ENCODE peak calls at places on chromosome 17, in seven cellular contexts. One of them, this sample, is unnamed.

GRCh38 chr17:34712481-34713195 is 133.3 kb downstream of the TMEM132E start:
- DNase-seq in SK-N-SH: no peak
- DNase-seq in omental fat pad: no peak
- DNase-seq in psoas muscle: no peak
- DNase-seq in IMR-90: no peak
- DNase-seq in AG10803: no peak
- DNase-seq in body of pancreas: no peak
- DNase-seq in this sample: no peak

GRCh38 chr17:17902877-17903276 is 66.1 kb upstream of the SREBF1 start:
- DNase-seq in SK-N-SH: no peak
- DNase-seq in omental fat pad: no peak
- DNase-seq in psoas muscle: peak; percentile 30
- DNase-seq in IMR-90: no peak
- DNase-seq in AG10803: no peak
- DNase-seq in body of pancreas: no peak
- DNase-seq in this sample: no peak

GRCh38 chr17:65457183-65457582 is 104.3 kb downstream of the AXIN2 start:
- DNase-seq in SK-N-SH: no peak
- DNase-seq in omental fat pad: no peak
- DNase-seq in psoas muscle: no peak
- DNase-seq in IMR-90: no peak
- DNase-seq in AG10803: no peak
- DNase-seq in body of pancreas: no peak
- DNase-seq in this sample: no peak

GRCh38 chr17:68981288-68981687 is 26.1 kb upstream of the ABCA8 start:
- DNase-seq in SK-N-SH: no peak
- DNase-seq in omental fat pad: no peak
- DNase-seq in psoas muscle: no peak
- DNase-seq in IMR-90: peak; percentile 36
- DNase-seq in AG10803: peak; percentile 81
- DNase-seq in body of pancreas: peak; percentile 33
- DNase-seq in this sample: peak; percentile 9

GRCh38 chr17:35796942-35797341 is 1.5 kb upstream of the MMP28 start:
- DNase-seq in SK-N-SH: no peak
- DNase-seq in omental fat pad: no peak
- DNase-seq in psoas muscle: no peak
- DNase-seq in IMR-90: no peak
- DNase-seq in AG10803: no peak
- DNase-seq in body of pancreas: no peak
- DNase-seq in this sample: no peak

GRCh38 chr17:65456368-65457151 is 104.9 kb downstream of the AXIN2 start:
- DNase-seq in SK-N-SH: no peak
- DNase-seq in omental fat pad: no peak
- DNase-seq in psoas muscle: no peak
- DNase-seq in IMR-90: no peak
- DNase-seq in AG10803: no peak
- DNase-seq in body of pancreas: no peak
- DNase-seq in this sample: no peak

GRCh38 chr17:53924530-53925455 is 102.1 kb downstream of the KIF2B start:
- DNase-seq in SK-N-SH: no peak
- DNase-seq in omental fat pad: no peak
- DNase-seq in psoas muscle: no peak
- DNase-seq in IMR-90: no peak
- DNase-seq in AG10803: no peak
- DNase-seq in body of pancreas: no peak
- DNase-seq in this sample: no peak

GRCh38 chr17:42282478-42283080 is 5.7 kb upstream of the STAT5A start:
- DNase-seq in SK-N-SH: peak; percentile 11
- DNase-seq in omental fat pad: peak; percentile 18
- DNase-seq in psoas muscle: no peak
- DNase-seq in IMR-90: no peak
- DNase-seq in AG10803: no peak
- DNase-seq in body of pancreas: peak; percentile 2
- DNase-seq in this sample: no peak

GRCh38 chr17:57342141-57342540 is 85.8 kb downstream of the MSI2 start:
- DNase-seq in SK-N-SH: no peak
- DNase-seq in omental fat pad: no peak
- DNase-seq in psoas muscle: no peak
- DNase-seq in IMR-90: no peak
- DNase-seq in AG10803: no peak
- DNase-seq in body of pancreas: no peak
- DNase-seq in this sample: no peak

GRCh38 chr17:29054835-29055234 is 11.9 kb downstream of the PIPOX start:
- DNase-seq in SK-N-SH: peak; percentile 78
- DNase-seq in omental fat pad: no peak
- DNase-seq in psoas muscle: no peak
- DNase-seq in IMR-90: no peak
- DNase-seq in AG10803: no peak
- DNase-seq in body of pancreas: peak; percentile 24
- DNase-seq in this sample: no peak

GRCh38 chr17:63291243-63291642 is 154.9 kb downstream of the CYB561 start:
- DNase-seq in SK-N-SH: no peak
- DNase-seq in omental fat pad: no peak
- DNase-seq in psoas muscle: no peak
- DNase-seq in IMR-90: no peak
- DNase-seq in AG10803: no peak
- DNase-seq in body of pancreas: no peak
- DNase-seq in this sample: no peak

GRCh38 chr17:33506889-33507650 is 214.0 kb upstream of the ASIC2 start:
- DNase-seq in SK-N-SH: peak; percentile 44
- DNase-seq in omental fat pad: no peak
- DNase-seq in psoas muscle: no peak
- DNase-seq in IMR-90: no peak
- DNase-seq in AG10803: no peak
- DNase-seq in body of pancreas: no peak
- DNase-seq in this sample: no peak

GRCh38 chr17:2776589-2777241 is 19.5 kb upstream of the RAP1GAP2 start:
- DNase-seq in SK-N-SH: peak; percentile 89
- DNase-seq in omental fat pad: no peak
- DNase-seq in psoas muscle: no peak
- DNase-seq in IMR-90: no peak
- DNase-seq in AG10803: no peak
- DNase-seq in body of pancreas: no peak
- DNase-seq in this sample: no peak

GRCh38 chr17:185445-186138 is 4.1 kb upstream of the DOC2B start:
- DNase-seq in SK-N-SH: no peak
- DNase-seq in omental fat pad: no peak
- DNase-seq in psoas muscle: no peak
- DNase-seq in IMR-90: no peak
- DNase-seq in AG10803: no peak
- DNase-seq in body of pancreas: no peak
- DNase-seq in this sample: no peak

GRCh38 chr17:1267471-1267947 is 2.7 kb upstream of the BHLHA9 start:
- DNase-seq in SK-N-SH: peak; percentile 28
- DNase-seq in omental fat pad: no peak
- DNase-seq in psoas muscle: no peak
- DNase-seq in IMR-90: no peak
- DNase-seq in AG10803: peak; percentile 20
- DNase-seq in body of pancreas: peak; percentile 36
- DNase-seq in this sample: no peak

GRCh38 chr17:76709077-76709950 is 1.5 kb downstream of the MXRA7 start:
- DNase-seq in SK-N-SH: peak; percentile 82
- DNase-seq in omental fat pad: peak; percentile 48
- DNase-seq in psoas muscle: peak; percentile 87
- DNase-seq in IMR-90: peak; percentile 99
- DNase-seq in AG10803: peak; percentile 99
- DNase-seq in body of pancreas: peak; percentile 71
- DNase-seq in this sample: no peak

GRCh38 chr17:44759096-44759915 is 518 bp downstream of the ADAM11 start:
- DNase-seq in SK-N-SH: peak; percentile 75
- DNase-seq in omental fat pad: no peak
- DNase-seq in psoas muscle: no peak
- DNase-seq in IMR-90: no peak
- DNase-seq in AG10803: no peak
- DNase-seq in body of pancreas: no peak
- DNase-seq in this sample: no peak

DNA sequence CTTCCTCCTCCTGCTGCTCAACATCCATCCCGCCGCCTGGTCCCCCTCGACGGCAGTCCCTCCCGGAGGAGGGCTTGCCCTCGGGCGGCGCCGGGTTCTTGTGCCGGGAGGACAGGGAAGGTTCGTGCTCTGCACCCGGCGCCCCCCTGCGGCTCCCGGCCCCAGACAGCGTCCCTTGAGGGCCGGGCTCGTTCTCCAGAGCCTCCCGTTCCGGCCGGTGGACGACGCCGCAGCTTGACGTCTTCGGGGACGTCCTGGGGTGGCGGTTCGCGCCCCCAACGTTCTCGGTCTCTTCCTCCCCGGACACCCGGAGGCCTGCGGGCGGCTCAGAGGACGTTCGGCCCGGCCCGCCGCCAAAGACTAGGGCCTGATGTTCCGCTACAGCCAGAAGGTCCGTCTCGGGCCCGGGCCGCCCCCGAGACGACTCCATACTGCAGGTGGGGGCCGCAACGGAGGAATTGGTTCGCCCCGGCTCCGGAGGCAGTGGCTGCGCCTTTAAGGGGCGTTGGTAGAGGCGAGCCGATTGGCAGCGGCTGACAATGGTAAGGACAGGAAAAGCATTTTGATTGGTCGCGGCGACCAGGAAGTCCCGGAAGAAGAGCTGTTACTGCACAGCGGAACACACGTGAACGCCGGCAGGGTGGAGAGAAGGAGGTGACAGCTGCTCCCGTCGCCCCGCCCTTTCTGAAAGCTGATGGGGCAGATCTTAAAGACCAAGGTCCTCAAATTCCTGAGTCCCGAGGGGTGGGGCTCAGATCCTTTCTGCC is at the start of gene BORCS6:
- DNase-seq in SK-N-SH: peak; percentile 86
- DNase-seq in omental fat pad: peak; percentile 89
- DNase-seq in psoas muscle: peak; percentile 97
- DNase-seq in IMR-90: peak; percentile 98
- DNase-seq in AG10803: peak; percentile 99
- DNase-seq in body of pancreas: peak; percentile 99
- DNase-seq in this sample: peak; percentile 91
- TF ChIP-seq CTCF in SK-N-SH: peak; percentile 23
- TF ChIP-seq CTCF in omental fat pad: no peak
- TF ChIP-seq CTCF in psoas muscle: no peak
- TF ChIP-seq CTCF in IMR-90: no peak
- TF ChIP-seq CTCF in AG10803: no peak
- TF ChIP-seq CTCF in body of pancreas: peak; percentile 2
- TF ChIP-seq CTCF in this sample: peak; percentile 25

GRCh38 chr17:81400154-81400938 is 5.1 kb downstream of the BAHCC1 start:
- DNase-seq in SK-N-SH: no peak
- DNase-seq in omental fat pad: no peak
- DNase-seq in psoas muscle: peak; percentile 56
- DNase-seq in IMR-90: peak; percentile 60
- DNase-seq in AG10803: peak; percentile 53
- DNase-seq in body of pancreas: peak; percentile 54
- DNase-seq in this sample: no peak

GRCh38 chr17:81402530-81402941 is 7.3 kb downstream of the BAHCC1 start:
- DNase-seq in SK-N-SH: no peak
- DNase-seq in omental fat pad: no peak
- DNase-seq in psoas muscle: peak; percentile 37
- DNase-seq in IMR-90: no peak
- DNase-seq in AG10803: no peak
- DNase-seq in body of pancreas: no peak
- DNase-seq in this sample: no peak

GRCh38 chr17:81400939-81401726 is 5.9 kb downstream of the BAHCC1 start:
- DNase-seq in SK-N-SH: no peak
- DNase-seq in omental fat pad: no peak
- DNase-seq in psoas muscle: peak; percentile 51
- DNase-seq in IMR-90: no peak
- DNase-seq in AG10803: peak; percentile 46
- DNase-seq in body of pancreas: no peak
- DNase-seq in this sample: no peak

GRCh38 chr17:81403040-81403467 is 7.8 kb downstream of the BAHCC1 start:
- DNase-seq in SK-N-SH: no peak
- DNase-seq in omental fat pad: no peak
- DNase-seq in psoas muscle: no peak
- DNase-seq in IMR-90: peak; percentile 46
- DNase-seq in AG10803: no peak
- DNase-seq in body of pancreas: no peak
- DNase-seq in this sample: no peak

GRCh38 chr17:81401727-81402529 is 6.7 kb downstream of the BAHCC1 start:
- DNase-seq in SK-N-SH: peak; percentile 81
- DNase-seq in omental fat pad: no peak
- DNase-seq in psoas muscle: peak; percentile 62
- DNase-seq in IMR-90: no peak
- DNase-seq in AG10803: peak; percentile 51
- DNase-seq in body of pancreas: no peak
- DNase-seq in this sample: no peak
- TF ChIP-seq CTCF in SK-N-SH: peak; percentile 63
- TF ChIP-seq CTCF in omental fat pad: no peak
- TF ChIP-seq CTCF in psoas muscle: peak; percentile 12
- TF ChIP-seq CTCF in IMR-90: peak; percentile 37
- TF ChIP-seq CTCF in AG10803: peak; percentile 39
- TF ChIP-seq CTCF in body of pancreas: peak; percentile 21
- TF ChIP-seq CTCF in this sample: peak; percentile 48

GRCh38 chr17:8221663-8222379 is 11.4 kb upstream of the AURKB start:
- DNase-seq in SK-N-SH: peak; percentile 60
- DNase-seq in omental fat pad: peak; percentile 94
- DNase-seq in psoas muscle: peak; percentile 83
- DNase-seq in IMR-90: peak; percentile 89
- DNase-seq in AG10803: peak; percentile 88
- DNase-seq in body of pancreas: peak; percentile 87
- DNase-seq in this sample: peak; percentile 86

GRCh38 chr17:8222380-8222629 is 11.9 kb upstream of the AURKB start:
- DNase-seq in SK-N-SH: no peak
- DNase-seq in omental fat pad: no peak
- DNase-seq in psoas muscle: no peak
- DNase-seq in IMR-90: no peak
- DNase-seq in AG10803: no peak
- DNase-seq in body of pancreas: no peak
- DNase-seq in this sample: no peak

GRCh38 chr17:8222630-8223355 is 12.4 kb upstream of the AURKB start:
- DNase-seq in SK-N-SH: peak; percentile 76
- DNase-seq in omental fat pad: peak; percentile 92
- DNase-seq in psoas muscle: peak; percentile 95
- DNase-seq in IMR-90: peak; percentile 93
- DNase-seq in AG10803: peak; percentile 96
- DNase-seq in body of pancreas: peak; percentile 94
- DNase-seq in this sample: peak; percentile 94

GRCh38 chr17:8224891-8225812 is 14.8 kb upstream of the AURKB start:
- DNase-seq in SK-N-SH: no peak
- DNase-seq in omental fat pad: no peak
- DNase-seq in psoas muscle: no peak
- DNase-seq in IMR-90: no peak
- DNase-seq in AG10803: no peak
- DNase-seq in body of pancreas: no peak
- DNase-seq in this sample: no peak

GRCh38 chr17:8223356-8224063 is 13.1 kb upstream of the AURKB start:
- DNase-seq in SK-N-SH: peak; percentile 54
- DNase-seq in omental fat pad: no peak
- DNase-seq in psoas muscle: peak; percentile 76
- DNase-seq in IMR-90: peak; percentile 47
- DNase-seq in AG10803: peak; percentile 49
- DNase-seq in body of pancreas: peak; percentile 68
- DNase-seq in this sample: peak; percentile 80
- TF ChIP-seq CTCF in SK-N-SH: peak; percentile 38
- TF ChIP-seq CTCF in omental fat pad: no peak
- TF ChIP-seq CTCF in psoas muscle: peak; percentile 9
- TF ChIP-seq CTCF in IMR-90: peak; percentile 34
- TF ChIP-seq CTCF in AG10803: peak; percentile 36
- TF ChIP-seq CTCF in body of pancreas: peak; percentile 31
- TF ChIP-seq CTCF in this sample: peak; percentile 50

GRCh38 chr17:19322129-19322505 is 40.4 kb downstream of the B9D1 start:
- DNase-seq in SK-N-SH: no peak
- DNase-seq in omental fat pad: no peak
- DNase-seq in psoas muscle: no peak
- DNase-seq in IMR-90: no peak
- DNase-seq in AG10803: no peak
- DNase-seq in body of pancreas: no peak
- DNase-seq in this sample: no peak
- TF ChIP-seq CTCF in SK-N-SH: no peak
- TF ChIP-seq CTCF in omental fat pad: no peak
- TF ChIP-seq CTCF in psoas muscle: no peak
- TF ChIP-seq CTCF in IMR-90: no peak
- TF ChIP-seq CTCF in AG10803: no peak
- TF ChIP-seq CTCF in body of pancreas: no peak
- TF ChIP-seq CTCF in this sample: no peak